ENCODE peak calls at places on chromosomes 13 and 19, in five cellular contexts. G is gastrocnemius medialis, M is IMR-90, D is tibial artery, F is esophagus squamous epithelium. E is an unnamed sample.

GRCh38 chr13:97004096-97004876 is 10.0 kb upstream of the OXGR1 start:
- DNase-seq in F (no peak), M (peak; percentile 68), D (no peak), G (no peak), E (no peak)

GRCh38 chr19:17076539-17076919 is 952 bp downstream of the MYO9B start:
- DNase-seq in M (no peak), F (no peak), G (no peak), D (no peak), E (peak; percentile 40)

GRCh38 chr13:46339035-46339666 is 47.9 kb downstream of the RUBCNL start:
- DNase-seq in F (no peak), M (peak; percentile 12), D (peak; percentile 67), G (peak; percentile 31), E (peak; percentile 33)

GRCh38 chr19:53982056-53982455 is 9.4 kb upstream of the CACNG6 start:
- DNase-seq in F (no peak), D (no peak), G (peak; percentile 14), M (no peak), E (no peak)

GRCh38 chr13:40371531-40372125 is 294.8 kb downstream of the FOXO1 start:
- DNase-seq in F (no peak), G (no peak), D (no peak), M (no peak), E (no peak)

GRCh38 chr19:58134244-58134643 is 16.3 kb downstream of the ZNF329 start:
- DNase-seq in D (no peak), M (no peak), G (no peak), F (no peak), E (no peak)

GRCh38 chr19:53906211-53907192 is 2.6 kb upstream of the CACNG7 start:
- DNase-seq in F (no peak), D (no peak), G (no peak), M (no peak), E (peak; percentile 51)

GRCh38 chr19:44644391-44645016 is 794 bp downstream of the PVR start:
- DNase-seq in D (no peak), M (peak; percentile 49), G (peak; percentile 17), F (no peak), E (no peak)

GRCh38 chr19:55485439-55486011 is 537 bp downstream of the NAT14 start:
- DNase-seq in M (no peak), G (no peak), F (no peak), D (no peak), E (no peak)

GRCh38 chr13:60148918-60149317 is 14.8 kb downstream of the DIAPH3 start:
- DNase-seq in G (no peak), D (no peak), M (no peak), F (no peak), E (no peak)

GRCh38 chr19:1811472-1811894 is 593 bp downstream of the ATP8B3 start:
- DNase-seq in F (no peak), M (peak; percentile 67), D (peak; percentile 70), G (peak; percentile 75), E (no peak)

GRCh38 chr13:71306821-71307220 is 560.2 kb downstream of the DACH1 start:
- DNase-seq in F (no peak), G (no peak), M (no peak), D (no peak), E (no peak)

GRCh38 chr13:27201661-27202060 is 30.1 kb upstream of the USP12 start:
- DNase-seq in M (peak; percentile 16), F (no peak), G (no peak), D (no peak), E (no peak)

GRCh38 chr13:76038920-76039716 is 403.0 kb downstream of the LMO7 start:
- DNase-seq in D (no peak), G (no peak), M (no peak), F (no peak), E (no peak)

GRCh38 chr13:98508280-98509074 is 68.4 kb downstream of the STK24 start:
- DNase-seq in D (no peak), G (no peak), F (no peak), M (peak; percentile 79), E (no peak)

GRCh38 chr13:88926890-88927502 is 1255.8 kb downstream of the SLITRK5 start:
- DNase-seq in D (no peak), F (no peak), M (no peak), G (no peak), E (no peak)

GRCh38 chr13:59914556-59914955 is 249.2 kb downstream of the DIAPH3 start:
- DNase-seq in M (peak; percentile 68), F (no peak), G (no peak), D (no peak), E (no peak)

GRCh38 chr13:113997845-113998751 is 24.2 kb upstream of the C13orf46 start:
- DNase-seq in G (peak; percentile 45), M (peak; percentile 79), D (peak; percentile 78), F (no peak), E (no peak)

GRCh38 chr13:114249062-114249461 is 14.4 kb downstream of the CDC16 start:
- DNase-seq in G (no peak), F (no peak), M (no peak), D (no peak), E (no peak)

GRCh38 chr19:29245221-29245620 is 32.3 kb upstream of the UQCRFS1 start:
- DNase-seq in D (no peak), M (no peak), G (no peak), F (no peak), E (no peak)

GRCh38 chr13:87677334-87678234 is 6.4 kb downstream of the SLITRK5 start:
- DNase-seq in D (no peak), G (no peak), M (no peak), F (no peak), E (no peak)

GRCh38 chr19:17020823-17021222 is 5.8 kb downstream of the CPAMD8 start:
- DNase-seq in F (no peak), D (no peak), M (no peak), G (no peak), E (no peak)

GRCh38 chr19:44796701-44797115 is 12.2 kb upstream of the BCAM start:
- DNase-seq in M (peak; percentile 23), D (no peak), F (no peak), G (peak; percentile 70), E (no peak)

GRCh38 chr19:49802836-49803528 is 10.1 kb downstream of the FUZ start:
- DNase-seq in F (no peak), M (no peak), D (no peak), G (no peak), E (no peak)

GRCh38 chr13:113840541-113841354 is 23.1 kb downstream of the GAS6 start:
- DNase-seq in M (no peak), F (no peak), D (no peak), G (no peak), E (no peak)

GRCh38 chr13:113904411-113904810 is 40.5 kb upstream of the GAS6 start:
- DNase-seq in M (peak; percentile 43), G (peak; percentile 55), D (no peak), F (no peak), E (no peak)

GRCh38 chr13:42997381-42997780 is 5.3 kb upstream of the EPSTI1 start:
- DNase-seq in F (no peak), D (no peak), G (no peak), M (peak; percentile 40), E (peak; percentile 50)

GRCh38 chr13:83577183-83577582 is 305.1 kb downstream of the SLITRK1 start:
- DNase-seq in G (no peak), M (no peak), D (no peak), F (no peak), E (no peak)

GRCh38 chr13:97976551-97977375 is 23.3 kb downstream of the IPO5 start:
- DNase-seq in M (no peak), F (no peak), D (no peak), G (peak; percentile 14), E (no peak)

GRCh38 chr19:47109541-47110375 is 3.8 kb downstream of the ZC3H4 start:
- DNase-seq in D (no peak), G (no peak), M (peak; percentile 49), F (no peak), E (peak; percentile 57)

GRCh38 chr19:35995655-35995993 is 636 bp downstream of the SDHAF1 start:
- DNase-seq in D (peak; percentile 49), F (no peak), M (peak; percentile 8), G (no peak), E (peak; percentile 63)

GRCh38 chr13:53197424-53197823 is 168.8 kb downstream of the OLFM4 start:
- DNase-seq in D (no peak), M (no peak), F (no peak), G (no peak), E (no peak)

GRCh38 chr19:43682824-43683661 is 13.1 kb upstream of the PLAUR start:
- DNase-seq in D (no peak), G (no peak), M (no peak), F (no peak), E (no peak)

GRCh38 chr19:3784607-3785463 is 1.3 kb downstream of the MATK start:
- DNase-seq in D (no peak), G (no peak), F (no peak), M (no peak), E (no peak)

GRCh38 chr19:3783660-3784584 is 2.3 kb downstream of the MATK start:
- DNase-seq in M (no peak), D (no peak), G (no peak), F (no peak), E (no peak)

GRCh38 chr19:3788991-3789778 is 3.0 kb upstream of the MATK start:
- DNase-seq in M (no peak), F (no peak), G (no peak), D (no peak), E (no peak)

GRCh38 chr19:3785464-3785937 is 680 bp downstream of the MATK start:
- DNase-seq in M (no peak), G (no peak), F (no peak), D (no peak), E (no peak)

GRCh38 chr19:3785938-3786824 is at the start of gene MATK:
- DNase-seq in F (no peak), G (no peak), D (no peak), M (no peak), E (no peak)
- H3K4me3 ChIP-seq in F (peak within 1 kb of the TSS; percentile 46), G (no peak within 1 kb of the TSS), D (no peak within 1 kb of the TSS), M (no peak within 1 kb of the TSS), E (peak within 1 kb of the TSS; percentile 32)

DNA sequence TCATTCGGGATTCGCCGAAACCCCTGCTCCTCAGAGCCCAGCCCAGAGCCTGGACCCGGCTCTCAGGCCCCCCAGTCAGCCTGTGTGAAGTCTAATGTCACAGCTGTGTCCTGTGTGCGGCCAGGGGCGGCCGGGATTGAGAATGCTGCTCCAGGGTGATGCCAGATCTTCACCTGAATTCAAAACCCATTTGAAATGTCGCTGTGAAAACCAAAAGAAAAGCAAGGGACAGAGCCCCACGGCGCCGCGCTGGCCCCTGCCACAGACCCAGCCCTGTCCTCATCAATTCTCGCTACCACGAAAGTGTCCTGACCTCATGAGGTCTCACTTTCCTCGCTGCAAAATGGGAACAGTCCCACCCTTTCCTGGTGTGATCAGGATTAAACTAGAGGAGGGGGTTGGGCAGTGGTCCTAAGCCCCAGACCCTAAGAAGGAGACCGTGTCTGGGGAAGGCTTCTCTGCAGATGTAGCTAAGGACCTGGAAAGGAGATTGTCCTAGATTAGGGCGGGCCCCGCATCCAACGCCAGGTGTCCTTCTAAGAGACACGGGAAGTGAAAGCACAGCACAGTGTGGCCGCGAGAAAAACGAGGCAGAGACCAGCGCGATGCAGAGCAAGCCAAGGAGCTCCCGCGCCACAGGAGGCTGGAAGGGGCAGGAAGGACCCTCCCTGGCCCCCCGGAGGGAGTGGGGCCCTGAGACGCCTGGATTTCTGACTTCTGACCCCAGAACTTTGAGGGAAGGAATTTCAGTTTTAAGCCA is 34.0 kb upstream of the SPACA7 start:
- DNase-seq in F (no peak), M (no peak), D (no peak), G (no peak), E (no peak)
- TF ChIP-seq CTCF in F (no peak), M (no peak), D (no peak), G (no peak), E (no peak)

GRCh38 chr19:5738423-5738822 is 18.0 kb downstream of the CATSPERD start:
- DNase-seq in D (no peak), G (no peak), M (no peak), F (no peak), E (no peak)
- H3K36me3 ChIP-seq in D (no peaks in the 10 kb centered on the region), G (no peaks in the 10 kb centered on the region), M (no peaks in the 10 kb centered on the region), F (no peaks in the 10 kb centered on the region), E (no peaks in the 10 kb centered on the region)

GRCh38 chr13:25371608-25372274 is at the start of gene ATP8A2:
- DNase-seq in F (no peak), G (no peak), D (no peak), M (no peak), E (no peak)
- H3K4me3 ChIP-seq in F (peak within 1 kb of the TSS; percentile 41), G (peak within 1 kb of the TSS; percentile 7), D (peak within 1 kb of the TSS; percentile 33), M (peak within 1 kb of the TSS; percentile 45), E (no peak within 1 kb of the TSS)

E was measured in GM06990.